ENCODE peak calls at places on chromosomes 5 and 9, in eight cellular contexts. P, B, O, M, J, U, X and W are unnamed samples.

GRCh38 chr9:86795861-86796497 is 151.3 kb downstream of the GAS1 start:
- DNase-seq in O (peak), M (no peak), B (no peak), J (no peak), P (no peak), U (peak), X (peak), W (no peak)

GRCh38 chr9:126952180-126952960 is 37.8 kb downstream of the RALGPS1 start:
- DNase-seq in P (no peak), X (no peak), U (no peak), O (no peak), M (no peak), J (no peak), B (no peak), W (no peak)

GRCh38 chr9:6714176-6714575 is 43.6 kb upstream of the KDM4C start:
- DNase-seq in J (no peak), O (peak), U (no peak), P (no peak), X (no peak), B (no peak), M (peak), W (no peak)

GRCh38 chr9:131864531-131864930 is 124.7 kb upstream of the RAPGEF1 start:
- DNase-seq in B (no peak), O (no peak), P (no peak), X (no peak), J (no peak), M (no peak), U (no peak), W (no peak)

GRCh38 chr5:55154893-55155292 is 5.1 kb upstream of the GPX8 start:
- DNase-seq in O (no peak), M (no peak), U (no peak), X (no peak), B (no peak), J (no peak), P (no peak), W (no peak)

GRCh38 chr9:18989865-18990264 is 43.1 kb downstream of the SAXO1 start:
- DNase-seq in J (no peak), X (no peak), P (no peak), M (no peak), B (no peak), O (no peak), U (no peak), W (peak)

GRCh38 chr9:4640027-4640426 is 22.1 kb upstream of the PLPP6 start:
- DNase-seq in J (no peak), U (no peak), P (peak), X (no peak), B (peak), M (peak), O (no peak), W (no peak)

GRCh38 chr5:7209583-7210139 is 186.3 kb upstream of the ADCY2 start:
- DNase-seq in P (no peak), U (peak), J (no peak), M (no peak), O (peak), X (no peak), B (no peak), W (no peak)

GRCh38 chr5:32935292-32935691 is 224.2 kb downstream of the NPR3 start:
- DNase-seq in J (no peak), U (no peak), X (no peak), P (no peak), M (no peak), B (no peak), O (no peak), W (no peak)

GRCh38 chr5:110072646-110073045 is 382.9 kb downstream of the MAN2A1 start:
- DNase-seq in J (no peak), X (no peak), M (no peak), P (no peak), B (no peak), O (no peak), U (no peak), W (no peak)

GRCh38 chr9:134964271-134964670 is 46.6 kb upstream of the FCN1 start:
- DNase-seq in U (no peak), M (no peak), B (no peak), J (no peak), O (peak), X (peak), P (no peak), W (no peak)

GRCh38 chr5:67202830-67203229 is 6.2 kb upstream of the CD180 start:
- DNase-seq in O (no peak), U (peak), M (no peak), B (no peak), X (no peak), J (no peak), P (no peak), W (no peak)

GRCh38 chr5:39526914-39527477 is 102.2 kb upstream of the DAB2 start:
- DNase-seq in M (peak), O (no peak), P (no peak), B (no peak), U (no peak), X (no peak), J (no peak), W (no peak)

GRCh38 chr9:129587487-129588262 is 33.2 kb downstream of the C9orf50 start:
- DNase-seq in J (no peak), U (no peak), O (no peak), B (peak), X (no peak), P (no peak), M (no peak), W (no peak)

GRCh38 chr5:167916706-167917105 is 374.7 kb upstream of the WWC1 start:
- DNase-seq in M (no peak), U (peak), J (no peak), X (peak), O (no peak), P (no peak), B (no peak), W (no peak)

GRCh38 chr9:98880311-98881015 is 63.2 kb upstream of the COL15A1 start:
- DNase-seq in B (no peak), M (no peak), J (no peak), O (no peak), P (no peak), U (no peak), X (no peak), W (no peak)

GRCh38 chr9:129323376-129323998 is 145.4 kb upstream of the IER5L start:
- DNase-seq in M (no peak), B (no peak), O (peak), P (no peak), J (no peak), X (peak), U (no peak), W (no peak)

GRCh38 chr9:10274156-10274555 is 338.6 kb downstream of the PTPRD start:
- DNase-seq in X (no peak), U (no peak), O (no peak), B (no peak), M (no peak), P (no peak), J (no peak), W (no peak)

GRCh38 chr5:170497311-170498038 is 6.3 kb upstream of the KCNIP1 start:
- DNase-seq in P (no peak), O (no peak), X (no peak), U (no peak), M (no peak), B (no peak), J (no peak), W (no peak)

GRCh38 chr5:167889276-167889675 is 402.2 kb upstream of the WWC1 start:
- DNase-seq in M (no peak), U (no peak), P (no peak), O (no peak), B (no peak), J (no peak), X (no peak), W (no peak)

GRCh38 chr5:127260686-127261085 is 29.9 kb upstream of the MEGF10 start:
- DNase-seq in O (no peak), J (no peak), X (no peak), P (no peak), B (no peak), M (no peak), U (no peak), W (no peak)

GRCh38 chr5:72379936-72380335 is 59.8 kb downstream of the PTCD2 start:
- DNase-seq in O (no peak), P (no peak), U (no peak), M (no peak), X (no peak), B (no peak), J (no peak), W (no peak)

GRCh38 chr5:176388341-176389113 is at the start of the genes HIGD2A and NOP16:
- DNase-seq in M (peak), X (peak), O (peak), J (peak), B (peak), U (peak), P (peak), W (peak)

GRCh38 chr5:42495908-42496307 is 72.7 kb downstream of the GHR start:
- DNase-seq in O (no peak), U (no peak), J (no peak), X (no peak), P (no peak), M (no peak), B (no peak), W (peak)

GRCh38 chr9:133184971-133185370 is 21.3 kb upstream of the GBGT1 start:
- DNase-seq in M (peak), U (peak), B (peak), P (peak), X (peak), O (peak), J (no peak), W (peak)

GRCh38 chr9:107933042-107933441 is 443.5 kb upstream of the KLF4 start:
- DNase-seq in O (no peak), X (no peak), J (no peak), M (no peak), B (no peak), U (no peak), P (no peak), W (no peak)

GRCh38 chr5:117262607-117263131 is 688.0 kb upstream of the SEMA6A start:
- DNase-seq in O (no peak), J (no peak), U (no peak), M (no peak), B (no peak), P (no peak), X (no peak), W (no peak)

GRCh38 chr5:112833971-112834370 is 27.1 kb upstream of the SRP19 start:
- DNase-seq in J (no peak), M (no peak), U (no peak), P (no peak), O (no peak), X (no peak), B (no peak), W (no peak)
- H3K27ac ChIP-seq in J (no peak), M (no peak), U (no peak), P (no peak), O (no peak), X (no peak), B (no peak), W (no peak)

GRCh38 chr9:948497-948896 is 28.0 kb upstream of the DMRT3 start:
- DNase-seq in M (no peak), B (no peak), O (no peak), J (no peak), P (no peak), U (no peak), X (no peak), W (no peak)
- TF ChIP-seq POLR2AphosphoS5 in M (no peak), B (no peak), O (no peak), J (no peak), P (no peak), U (no peak), X (no peak), W (no peak)

GRCh38 chr5:5424736-5425135 is 2.3 kb downstream of the ICE1 start:
- DNase-seq in P (no peak), O (no peak), X (no peak), J (no peak), U (no peak), M (no peak), B (no peak), W (no peak)

GRCh38 chr5:5421149-5421960 is 1.1 kb upstream of the ICE1 start:
- DNase-seq in P (no peak), O (no peak), X (no peak), U (no peak), J (no peak), B (no peak), M (no peak), W (no peak)

GRCh38 chr5:5421961-5422818 is at the start of gene ICE1:
- DNase-seq in O (peak), U (peak), M (peak), X (peak), B (peak), J (peak), P (peak), W (peak)

GRCh38 chr5:5420251-5420650 is 2.2 kb upstream of the ICE1 start:
- DNase-seq in B (no peak), U (no peak), P (no peak), O (no peak), M (no peak), X (no peak), J (no peak), W (no peak)

DNA sequence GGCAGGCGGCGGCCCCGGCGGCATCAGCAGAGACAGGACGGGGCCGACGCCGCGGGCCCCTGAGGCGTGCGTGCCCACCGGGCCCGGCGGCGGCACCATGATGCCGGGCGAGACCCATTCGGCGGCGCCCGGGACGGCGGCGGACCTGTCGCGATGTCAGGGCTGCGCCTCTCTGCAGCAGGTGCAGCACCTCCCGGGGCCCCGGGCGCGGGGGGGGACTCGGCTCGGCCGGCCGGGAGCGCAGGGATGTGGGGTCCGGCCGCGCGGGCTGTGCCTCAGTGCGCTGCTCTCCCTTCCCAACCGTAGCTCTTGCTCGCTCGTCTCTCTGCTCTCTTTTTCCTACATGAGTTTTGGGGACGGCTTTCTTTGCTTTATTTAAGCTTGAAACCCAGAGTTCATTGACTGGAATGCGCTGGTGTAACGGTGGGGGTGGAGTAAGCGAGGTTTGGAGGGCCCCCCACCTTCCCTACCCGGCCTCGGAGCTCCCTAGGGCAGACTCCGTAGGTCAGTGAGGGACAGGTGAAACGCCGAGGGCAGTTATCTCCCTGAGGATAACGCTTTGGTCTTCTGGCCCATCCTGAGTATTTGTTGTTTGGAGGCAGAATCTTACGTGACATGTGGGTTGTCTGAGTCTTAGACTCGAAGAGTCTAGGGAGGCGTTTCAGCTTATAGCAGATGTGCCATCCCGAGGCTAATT is 490 bp downstream of the ICE1 start:
- DNase-seq in M (no peak), O (no peak), J (no peak), P (no peak), U (no peak), X (no peak), B (no peak), W (no peak)
- H3K27ac ChIP-seq in M (peak), O (peak), J (peak), P (peak), U (peak), X (peak), B (peak), W (peak)

GRCh38 chr5:138849439-138849838 is 25.7 kb downstream of the LRRTM2 start:
- DNase-seq in X (no peak), J (no peak), U (no peak), P (peak), O (no peak), B (no peak), M (no peak), W (peak)

GRCh38 chr5:138841531-138841930 is 33.6 kb downstream of the LRRTM2 start:
- DNase-seq in B (no peak), U (no peak), O (no peak), M (no peak), P (no peak), J (no peak), X (no peak), W (no peak)

GRCh38 chr5:138843789-138844461 is 31.2 kb downstream of the LRRTM2 start:
- DNase-seq in M (no peak), P (no peak), B (no peak), J (no peak), O (no peak), U (peak), X (no peak), W (peak)

GRCh38 chr5:138840100-138840499 is 35.0 kb downstream of the LRRTM2 start:
- DNase-seq in X (no peak), U (no peak), P (no peak), J (no peak), M (no peak), O (no peak), B (no peak), W (no peak)

GRCh38 chr5:138844812-138845513 is 30.2 kb downstream of the LRRTM2 start:
- DNase-seq in O (no peak), B (no peak), J (no peak), X (no peak), P (no peak), U (no peak), M (no peak), W (peak)
- TF ChIP-seq POLR2AphosphoS5 in O (no peak), B (no peak), J (no peak), X (no peak), P (no peak), U (no peak), M (no peak), W (peak)

DNA sequence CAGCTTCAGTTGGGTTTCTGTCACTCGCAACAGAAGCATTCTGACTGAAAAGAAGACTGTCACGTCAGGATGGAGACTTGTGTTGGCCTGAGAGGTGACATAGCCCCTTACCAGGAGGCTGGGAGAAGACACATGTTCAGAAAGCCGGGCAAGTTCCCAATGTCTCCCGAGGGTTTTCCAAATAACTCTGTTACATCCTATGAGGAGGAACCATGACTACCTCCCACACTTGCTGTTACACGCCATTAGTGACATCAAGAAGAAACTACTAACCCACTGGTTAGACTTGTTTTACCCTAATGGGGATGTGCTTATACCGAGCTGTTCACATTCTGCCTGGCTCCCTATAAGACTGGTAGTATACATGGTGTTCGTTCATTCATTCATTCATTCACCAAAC is 33.3 kb downstream of the SH3PXD2B start:
- DNase-seq in X (peak), U (no peak), B (no peak), P (no peak), M (no peak), O (peak), J (no peak), W (no peak)
- H3K27ac ChIP-seq in X (peak), U (peak), B (no peak), P (no peak), M (no peak), O (peak), J (no peak), W (peak)

DNA sequence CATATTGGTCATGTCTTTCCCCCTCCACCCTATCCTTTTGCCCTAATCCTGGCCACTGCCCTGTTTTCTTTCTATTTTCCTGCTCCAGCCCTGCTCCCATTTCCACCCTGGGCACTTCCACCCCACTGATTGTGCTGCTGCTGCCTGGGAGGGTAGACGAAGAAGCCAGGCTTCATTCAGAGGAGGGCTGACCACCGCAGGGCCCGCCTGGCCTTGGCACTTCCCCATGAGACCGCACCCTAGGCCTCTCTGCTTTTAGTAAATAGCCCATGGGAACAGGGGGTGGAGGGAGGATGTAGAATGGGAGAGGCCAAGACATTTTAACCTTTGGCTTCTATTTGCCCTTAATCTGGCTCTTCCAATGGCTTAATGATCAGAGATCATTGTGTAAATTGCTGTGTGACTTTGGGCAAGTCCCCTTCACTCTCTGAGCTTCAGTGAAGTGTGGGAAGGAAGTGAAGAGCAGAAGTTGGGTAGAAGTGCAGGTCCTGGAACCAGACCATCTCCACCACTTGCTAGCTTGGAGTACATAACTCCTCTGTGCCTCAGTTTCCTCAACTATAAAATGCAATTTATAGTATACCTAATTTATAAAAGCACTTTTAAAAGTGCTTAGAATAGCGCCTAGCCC is 13.6 kb upstream of the GPX3 start:
- DNase-seq in O (no peak), M (no peak), X (peak), P (no peak), B (no peak), J (no peak), U (no peak), W (no peak)
- TF ChIP-seq POLR2AphosphoS5 in O (no peak), M (no peak), X (no peak), P (no peak), B (no peak), J (no peak), U (no peak), W (no peak)

DNA sequence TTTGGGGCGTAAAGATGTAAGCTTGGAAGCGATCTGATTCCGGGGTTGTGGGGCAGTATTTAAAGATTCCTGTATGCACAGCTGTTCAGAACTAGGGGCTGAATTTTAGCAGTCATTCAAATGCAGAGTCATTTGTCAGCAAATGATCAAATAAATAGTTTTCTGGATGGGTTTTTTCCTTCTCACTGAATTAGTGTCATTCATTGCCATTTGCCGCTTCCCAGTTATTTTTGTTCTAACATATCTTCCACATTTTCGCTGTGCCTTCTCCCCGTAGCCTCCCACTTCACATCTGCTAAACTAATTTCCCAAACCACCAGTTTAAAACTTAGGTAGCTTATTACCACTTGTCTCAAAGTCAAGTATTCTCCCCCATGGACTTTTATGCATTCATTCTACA is 41.4 kb upstream of the CKMT2 start:
- DNase-seq in P (no peak), J (no peak), B (no peak), M (no peak), O (no peak), U (no peak), X (no peak), W (no peak)
- H3K27ac ChIP-seq in P (no peak), J (no peak), B (no peak), M (no peak), O (no peak), U (no peak), X (no peak), W (no peak)

DNA sequence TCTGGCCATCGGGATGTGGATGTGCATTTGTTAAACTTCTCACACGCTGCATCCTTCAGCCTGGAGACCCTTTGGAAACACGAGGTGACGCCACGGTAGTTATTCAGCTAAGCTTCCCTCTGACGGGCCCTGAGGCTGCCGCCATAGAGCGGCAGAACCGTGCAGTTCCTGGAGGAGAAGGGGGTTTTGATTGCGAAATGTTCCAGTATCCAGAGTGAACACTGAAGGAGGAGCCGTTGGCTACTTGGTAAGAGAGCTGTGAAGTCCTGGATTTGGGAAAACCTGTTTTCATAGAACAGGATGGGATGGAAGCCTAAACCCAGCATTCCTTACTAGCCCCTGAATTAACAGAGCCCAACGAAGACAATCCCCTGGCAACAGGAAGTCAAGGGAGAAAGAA is 23.0 kb upstream of the EXOC3 start:
- DNase-seq in J (no peak), M (no peak), U (no peak), B (no peak), P (no peak), X (peak), O (peak), W (no peak)
- TF ChIP-seq POLR2AphosphoS5 in J (no peak), M (no peak), U (no peak), B (no peak), P (no peak), X (no peak), O (no peak), W (no peak)